ENCODE peak calls at places on chromosome X, in four cellular contexts. E, T, Z and O are unnamed samples.
A peak's percentile ranks its signal among the peaks of the same experiment; 100 is the strongest.

GRCh38 chrX:40314070-40314469 is 216.3 kb upstream of the BCOR start:
- DNase-seq in E (no peak), T (no peak), Z (no peak), O (no peak)

GRCh38 chrX:40893251-40893910 is 158.0 kb upstream of the MED14 start:
- DNase-seq in E (no peak), T (no peak), Z (no peak), O (no peak)

GRCh38 chrX:57453901-57454300 is 137.9 kb upstream of the ZXDB start:
- DNase-seq in E (no peak), T (no peak), Z (no peak), O (no peak)

GRCh38 chrX:109843963-109844751 is 111.1 kb upstream of the ACSL4 start:
- DNase-seq in E (no peak), T (no peak), Z (no peak), O (no peak)

GRCh38 chrX:13420545-13421183 is 100.8 kb upstream of the ATXN3L start:
- DNase-seq in E (no peak), T (no peak), Z (no peak), O (no peak)

GRCh38 chrX:13398839-13399238 is 79.0 kb upstream of the ATXN3L start:
- DNase-seq in E (no peak), T (no peak), Z (no peak), O (no peak)

GRCh38 chrX:1592128-1592862 is 891 bp downstream of the AKAP17A start:
- DNase-seq in E (peak; percentile 2), T (no peak), Z (no peak), O (peak; percentile 25)

GRCh38 chrX:132022115-132022862 is 813 bp upstream of the STK26 start:
- DNase-seq in E (no peak), T (no peak), Z (no peak), O (no peak)

GRCh38 chrX:124386401-124386800 is 40.0 kb downstream of the SH2D1A start:
- DNase-seq in E (no peak), T (no peak), Z (no peak), O (no peak)

GRCh38 chrX:120468071-120468470 is 1.0 kb downstream of the LAMP2 start:
- DNase-seq in E (no peak), T (no peak), Z (no peak), O (no peak)

GRCh38 chrX:46381630-46382029 is 163.6 kb downstream of the ZNF674 start:
- DNase-seq in E (no peak), T (no peak), Z (no peak), O (no peak)

GRCh38 chrX:87664381-87664780 is 146.8 kb downstream of the KLHL4 start:
- DNase-seq in E (peak; percentile 27), T (no peak), Z (no peak), O (no peak)

GRCh38 chrX:17414839-17415238 is 39.8 kb downstream of the NHS start:
- DNase-seq in E (no peak), T (no peak), Z (no peak), O (no peak)

GRCh38 chrX:22109442-22109841 is 77.3 kb downstream of the PHEX start:
- DNase-seq in E (no peak), T (no peak), Z (no peak), O (no peak)

DNA sequence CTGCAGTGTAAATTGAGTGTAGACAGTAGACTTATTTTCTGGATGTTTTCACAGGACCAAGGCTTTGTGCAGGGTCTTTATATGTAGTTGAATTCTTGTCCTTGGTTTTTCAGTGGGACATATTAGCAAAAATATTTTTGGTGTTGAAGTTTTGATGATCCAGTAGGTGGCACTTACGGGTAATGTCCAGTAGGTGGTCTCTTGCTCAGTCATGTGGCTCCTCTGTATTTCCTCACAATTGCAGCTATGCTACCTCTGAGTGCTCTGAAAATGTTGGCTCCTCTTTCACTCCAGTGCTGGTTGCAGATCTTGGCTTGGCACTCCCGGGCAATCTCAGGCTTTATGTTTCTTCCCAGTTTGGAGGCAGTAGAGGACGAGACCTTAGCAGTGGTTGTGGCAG is 419.8 kb upstream of the AMOT start:
- DNase-seq in E (no peak), T (no peak), Z (no peak), O (no peak)
- TF ChIP-seq CTCF in E (no peak), T (peak; percentile 36), Z (no peak), O (no peak)

GRCh38 chrX:49838374-49838773 is 9.3 kb downstream of the PAGE4 start:
- DNase-seq in E (no peak), T (no peak), Z (no peak), O (no peak)
- TF ChIP-seq CTCF in E (peak; percentile 49), T (peak; percentile 66), Z (peak; percentile 58), O (no peak)

DNA sequence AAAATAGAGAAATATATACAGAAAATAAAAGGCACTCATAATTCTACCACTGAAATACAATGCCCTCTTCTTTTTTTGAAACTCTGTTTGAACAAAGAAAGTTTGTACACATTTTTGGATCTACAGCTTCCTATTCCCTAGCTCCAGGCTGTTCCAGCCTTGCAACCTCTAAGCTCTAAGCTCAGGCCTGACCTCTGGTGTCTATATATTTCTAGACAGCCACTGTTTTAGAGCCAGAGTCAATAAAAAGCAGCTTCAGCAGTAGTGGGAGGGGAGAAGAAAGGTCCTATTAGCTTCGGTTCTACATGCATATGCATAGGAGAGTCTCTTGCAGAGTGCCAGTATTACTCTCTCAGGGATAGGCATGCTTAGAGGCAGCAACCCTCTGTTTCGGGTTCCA is 39.7 kb downstream of the CLDN2 start:
- DNase-seq in E (peak; percentile 34), T (no peak), Z (no peak), O (no peak)
- TF ChIP-seq CTCF in E (peak; percentile 45), T (peak; percentile 49), Z (no peak), O (no peak)

GRCh38 chrX:82219129-82219528 is 1017.2 kb downstream of the SH3BGRL start:
- DNase-seq in E (no peak), T (no peak), Z (no peak), O (no peak)

GRCh38 chrX:82218361-82218760 is 1016.5 kb downstream of the SH3BGRL start:
- DNase-seq in E (no peak), T (no peak), Z (no peak), O (no peak)
- TF ChIP-seq CTCF in E (no peak), T (peak; percentile 48), Z (no peak), O (no peak)

GRCh38 chrX:10254746-10255145 is 98.0 kb downstream of the CLCN4 start:
- DNase-seq in E (no peak), T (no peak), Z (no peak), O (no peak)
- TF ChIP-seq CTCF in E (peak; percentile 2), T (no peak), Z (no peak), O (no peak)

GRCh38 chrX:2701600-2701999 is 10.5 kb downstream of the CD99 start:
- DNase-seq in E (no peak), T (no peak), Z (no peak), O (no peak)

GRCh38 chrX:2700405-2701320 is 9.6 kb downstream of the CD99 start:
- DNase-seq in E (no peak), T (no peak), Z (no peak), O (no peak)

GRCh38 chrX:2705036-2705435 is 13.9 kb downstream of the CD99 start:
- DNase-seq in E (no peak), T (no peak), Z (no peak), O (no peak)

GRCh38 chrX:2705461-2705860 is 14.4 kb downstream of the CD99 start:
- DNase-seq in E (no peak), T (no peak), Z (no peak), O (no peak)

DNA sequence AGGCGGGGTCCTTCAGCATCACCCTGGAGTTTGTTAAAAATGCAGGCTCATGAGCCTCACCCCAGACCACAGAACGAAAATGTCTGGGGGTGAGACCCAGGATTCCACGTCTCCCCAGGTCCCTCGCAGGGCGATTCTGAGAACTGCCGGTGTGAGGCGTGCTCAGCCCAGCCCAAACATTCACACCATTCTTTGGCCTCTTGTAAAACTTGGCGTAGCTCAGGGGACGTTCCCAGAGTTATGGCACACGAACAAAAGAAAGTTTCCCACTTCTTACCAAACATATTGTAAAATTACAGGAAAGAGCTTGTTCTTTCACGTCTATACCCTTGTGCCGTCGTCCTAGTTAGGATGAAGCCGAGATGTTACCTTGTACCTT is 12.9 kb downstream of the CD99 start:
- DNase-seq in E (no peak), T (no peak), Z (no peak), O (no peak)
- TF ChIP-seq CTCF in E (peak; percentile 60), T (no peak), Z (no peak), O (no peak)

GRCh38 chrX:44232100-44232499 is 111.4 kb downstream of the EFHC2 start:
- DNase-seq in E (no peak), T (no peak), Z (no peak), O (no peak)

GRCh38 chrX:44239036-44239435 is 104.4 kb downstream of the EFHC2 start:
- DNase-seq in E (no peak), T (no peak), Z (no peak), O (no peak)

GRCh38 chrX:44234541-44234940 is 108.9 kb downstream of the EFHC2 start:
- DNase-seq in E (no peak), T (no peak), Z (no peak), O (no peak)

GRCh38 chrX:44235534-44235933 is 107.9 kb downstream of the EFHC2 start:
- DNase-seq in E (no peak), T (no peak), Z (no peak), O (no peak)

GRCh38 chrX:44234116-44234515 is 109.4 kb downstream of the EFHC2 start:
- DNase-seq in E (no peak), T (no peak), Z (no peak), O (no peak)
- TF ChIP-seq CTCF in E (no peak), T (no peak), Z (no peak), O (no peak)